ENCODE peak calls at places on chromosome 3, in four cellular contexts. V is lower lobe of right lung, B is fibroblast of lung, S is HL-60. Y is an unnamed sample.
A peak's percentile ranks its signal among the peaks of the same experiment; 100 is the strongest.

GRCh38 chr3:57961828-57962447 is 46.3 kb upstream of the FLNB start:
- DNase-seq in V (no peak), B (peak; percentile 62), S (no peak), Y (no peak)

GRCh38 chr3:48428863-48429415 is 947 bp downstream of the PLXNB1 start:
- DNase-seq in V (peak; percentile 53), B (peak; percentile 31), S (no peak), Y (no peak)

GRCh38 chr3:185335799-185336198 is 27.1 kb upstream of the MAP3K13 start:
- DNase-seq in V (no peak), B (no peak), S (no peak), Y (no peak)

GRCh38 chr3:46708401-46709146 is 7.4 kb downstream of the TMIE start:
- DNase-seq in V (peak; percentile 34), B (no peak), S (no peak), Y (no peak)

GRCh38 chr3:102114264-102114979 is 265.1 kb downstream of the NFKBIZ start:
- DNase-seq in V (no peak), B (no peak), S (no peak), Y (no peak)

GRCh38 chr3:20310629-20311028 is 124.6 kb upstream of the SGO1 start:
- DNase-seq in V (no peak), B (no peak), S (no peak), Y (no peak)

GRCh38 chr3:177827517-177828249 is 630.4 kb upstream of the TBL1XR1 start:
- DNase-seq in V (no peak), B (peak; percentile 86), S (no peak), Y (no peak)

GRCh38 chr3:125143538-125143937 is 69.0 kb downstream of the SLC12A8 start:
- DNase-seq in V (no peak), B (no peak), S (no peak), Y (no peak)

GRCh38 chr3:124258057-124258500 is 266.2 kb upstream of the ROPN1 start:
- DNase-seq in V (no peak), B (peak; percentile 48), S (no peak), Y (no peak)

GRCh38 chr3:101509276-101509675 is 3.7 kb downstream of the SENP7 start:
- DNase-seq in V (no peak), B (no peak), S (no peak), Y (no peak)

GRCh38 chr3:19934098-19934566 is at the start of gene EFHB:
- DNase-seq in V (peak; percentile 71), B (peak; percentile 11), S (no peak), Y (no peak)

GRCh38 chr3:152213086-152213674 is 55.5 kb upstream of the MBNL1 start:
- DNase-seq in V (no peak), B (no peak), S (no peak), Y (no peak)

GRCh38 chr3:145243875-145244274 is 917.1 kb downstream of the PLOD2 start:
- DNase-seq in V (no peak), B (peak; percentile 92), S (no peak), Y (no peak)

GRCh38 chr3:12822725-12823373 is 18.5 kb downstream of the RPL32 start:
- DNase-seq in V (no peak), B (peak; percentile 54), S (no peak), Y (no peak)
- TF ChIP-seq CTCF in V (no peak), B (peak; percentile 28), S (peak; percentile 15), Y (peak; percentile 42)

GRCh38 chr3:170909129-170909903 is 879 bp upstream of the EIF5A2 start:
- DNase-seq in V (no peak), B (peak; percentile 88), S (no peak), Y (no peak)
- H3K4me3 ChIP-seq in V (peak overlapping the region; percentile 71), B (no peak overlapping the region), S (no peak overlapping the region), Y (no peak overlapping the region)

GRCh38 chr3:171458857-171459129 is 1.4 kb downstream of the TNIK start:
- DNase-seq in V (no peak), B (no peak), S (no peak), Y (no peak)

GRCh38 chr3:171461087-171461917 is 1.1 kb upstream of the TNIK start:
- DNase-seq in V (no peak), B (peak; percentile 23), S (no peak), Y (no peak)

GRCh38 chr3:171459130-171459941 is 869 bp downstream of the TNIK start:
- DNase-seq in V (peak; percentile 59), B (peak; percentile 48), S (no peak), Y (no peak)

GRCh38 chr3:171459942-171460225 is 321 bp downstream of the TNIK start:
- DNase-seq in V (no peak), B (no peak), S (no peak), Y (no peak)

DNA sequence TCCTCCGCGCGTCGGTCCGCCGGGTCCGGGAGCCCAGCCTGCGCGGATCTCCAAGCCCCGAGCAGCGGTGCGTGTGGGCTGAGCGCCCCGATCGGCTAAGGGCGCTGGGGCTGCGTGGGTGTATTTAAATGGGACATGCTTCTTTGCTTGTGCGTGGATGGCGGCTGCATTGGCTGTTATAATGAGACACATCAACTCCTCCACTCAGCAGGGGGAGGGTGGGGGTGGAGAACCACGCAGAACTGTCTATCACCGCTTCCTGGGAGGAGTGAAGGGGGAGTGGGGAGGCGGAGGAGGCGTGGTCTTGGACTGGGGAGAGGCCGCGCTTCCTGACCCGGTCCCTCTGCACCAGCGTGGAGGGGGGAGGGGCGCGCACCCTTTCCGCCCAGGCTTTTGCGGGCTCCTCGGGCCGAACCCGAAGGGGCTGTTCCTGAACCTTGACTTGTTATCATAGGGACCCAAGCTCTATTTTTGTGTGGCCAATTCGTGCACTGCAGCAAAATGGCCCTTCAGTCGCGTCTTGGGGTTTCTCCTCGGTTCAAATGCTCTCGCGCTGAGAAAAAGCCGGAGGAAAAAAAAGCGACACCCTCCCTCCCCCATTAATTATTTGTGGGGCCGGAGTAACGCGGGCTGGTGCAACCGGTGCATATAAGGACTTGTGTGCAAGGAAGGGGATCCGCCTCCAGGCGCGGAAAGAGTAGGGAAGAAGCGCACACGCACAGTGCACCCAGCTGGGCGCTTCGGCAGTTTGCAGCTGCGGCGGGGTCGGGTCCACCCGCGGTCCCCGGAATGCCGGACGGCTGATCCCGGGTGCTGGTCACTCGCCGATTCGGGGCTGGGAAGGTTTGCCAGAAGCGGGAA is at the start of gene TNIK:
- DNase-seq in V (peak; percentile 95), B (peak; percentile 88), S (peak; percentile 49), Y (peak; percentile 95)
- TF ChIP-seq CTCF in V (peak; percentile 17), B (peak; percentile 11), S (no peak), Y (peak; percentile 59)

GRCh38 chr3:72628065-72628464 is 220.2 kb downstream of the SHQ1 start:
- DNase-seq in V (no peak), B (no peak), S (no peak), Y (no peak)

GRCh38 chr3:72629191-72629611 is 219.0 kb downstream of the SHQ1 start:
- DNase-seq in V (no peak), B (no peak), S (peak; percentile 67), Y (peak; percentile 15)

GRCh38 chr3:72627276-72627675 is 221.0 kb downstream of the SHQ1 start:
- DNase-seq in V (no peak), B (no peak), S (no peak), Y (no peak)

GRCh38 chr3:72624656-72625055 is 223.6 kb downstream of the SHQ1 start:
- DNase-seq in V (no peak), B (no peak), S (no peak), Y (no peak)

DNA sequence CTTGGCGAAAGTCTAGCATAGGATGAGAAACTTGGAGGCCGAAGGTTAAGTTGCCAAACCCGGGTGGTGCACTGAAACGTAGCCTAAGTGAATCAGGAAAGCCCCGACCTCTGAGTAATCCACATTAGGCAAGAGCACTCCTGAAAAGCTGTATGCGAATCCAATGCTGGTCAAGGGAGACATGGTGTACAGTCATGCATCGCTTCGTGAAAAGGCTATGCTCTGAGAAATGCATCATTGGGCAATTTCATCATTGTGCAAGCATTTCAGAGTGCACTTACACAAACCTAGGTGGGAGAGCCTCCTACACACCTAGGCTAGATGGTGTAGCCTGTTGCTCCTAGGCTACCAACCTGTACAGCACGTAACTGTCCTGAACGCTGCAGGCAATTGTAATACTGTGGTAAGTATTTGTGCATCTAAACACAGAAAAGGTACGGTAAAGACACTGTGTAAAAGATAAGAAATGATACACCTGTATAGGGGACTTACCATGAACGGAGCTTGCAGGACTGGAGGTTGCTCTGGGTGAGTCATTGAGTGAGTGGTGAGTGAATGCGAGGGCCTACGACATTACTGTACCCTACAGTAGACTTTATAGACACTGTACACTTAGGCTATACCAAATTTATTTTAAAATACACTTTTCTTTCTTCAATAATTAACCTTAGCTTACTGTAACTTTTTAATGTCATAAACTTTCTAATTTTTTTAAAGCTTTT is 222.5 kb downstream of the SHQ1 start:
- DNase-seq in V (no peak), B (peak; percentile 27), S (peak; percentile 87), Y (no peak)
- H3K4me3 ChIP-seq in V (no peak overlapping the region), B (no peak overlapping the region), S (no peak overlapping the region), Y (no peak overlapping the region)

GRCh38 chr3:17687585-17687984 is 54.8 kb downstream of the TBC1D5 start:
- DNase-seq in V (no peak), B (no peak), S (no peak), Y (no peak)

DNA sequence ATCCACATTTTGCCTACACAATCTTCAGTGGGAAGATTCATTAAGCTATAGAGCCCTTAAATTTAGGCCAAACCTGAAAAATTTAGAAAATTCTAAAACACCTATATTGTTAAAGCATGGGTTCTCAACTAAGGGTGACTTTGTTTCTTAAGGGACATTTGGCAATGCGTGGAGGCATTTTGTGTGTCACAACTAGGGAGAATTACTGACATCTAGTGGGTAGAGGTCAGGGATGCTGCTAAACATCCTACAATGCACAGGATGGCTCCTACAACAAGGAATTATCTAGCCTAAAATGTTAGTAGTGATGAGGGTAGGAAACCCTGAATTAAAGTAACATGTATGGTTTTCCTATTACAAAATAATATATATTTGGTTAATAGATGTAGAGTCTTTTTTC is 55.8 kb downstream of the TBC1D5 start:
- DNase-seq in V (no peak), B (peak; percentile 15), S (no peak), Y (no peak)
- TF ChIP-seq CTCF in V (peak; percentile 10), B (no peak), S (no peak), Y (peak; percentile 17)

GRCh38 chr3:183244981-183245476 is 8.0 kb upstream of the B3GNT5 start:
- DNase-seq in V (no peak), B (no peak), S (no peak), Y (no peak)
- H3K4me3 ChIP-seq in V (no peak overlapping the region), B (no peak overlapping the region), S (no peak overlapping the region), Y (no peak overlapping the region)

GRCh38 chr3:11530153-11530721 is 113.5 kb downstream of the VGLL4 start:
- DNase-seq in V (no peak), B (peak; percentile 97), S (no peak), Y (no peak)
- TF ChIP-seq CTCF in V (no peak), B (no peak), S (no peak), Y (no peak)

GRCh38 chr3:194313642-194314430 is 37.3 kb downstream of the CPN2 start:
- DNase-seq in V (no peak), B (peak; percentile 41), S (no peak), Y (no peak)

GRCh38 chr3:194312743-194313281 is 38.3 kb downstream of the CPN2 start:
- DNase-seq in V (no peak), B (peak; percentile 53), S (no peak), Y (no peak)

GRCh38 chr3:194315965-194316361 is 35.2 kb downstream of the CPN2 start:
- DNase-seq in V (no peak), B (no peak), S (no peak), Y (no peak)

GRCh38 chr3:194315088-194315964 is 35.8 kb downstream of the CPN2 start:
- DNase-seq in V (peak; percentile 88), B (peak; percentile 76), S (no peak), Y (no peak)

DNA sequence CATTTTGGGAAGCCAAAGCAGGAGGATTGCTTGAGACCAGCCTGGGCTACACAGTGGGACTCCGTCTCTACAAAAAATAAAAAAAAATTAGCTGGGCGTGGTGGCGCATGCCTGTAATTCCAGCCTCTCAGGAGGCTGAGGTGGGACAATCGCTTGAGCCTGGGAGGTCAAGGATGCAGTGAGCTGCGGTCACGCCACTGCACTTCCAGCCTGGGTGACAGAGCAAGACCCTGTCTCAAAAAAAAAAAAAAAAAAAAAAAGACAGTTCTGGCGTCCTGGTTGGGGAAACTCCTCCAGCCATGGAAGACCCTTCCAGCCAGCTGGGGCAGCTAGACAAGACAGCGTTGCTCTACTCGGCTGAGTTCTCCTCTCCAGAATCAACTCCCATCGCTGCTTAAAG is 36.5 kb downstream of the CPN2 start:
- DNase-seq in V (no peak), B (no peak), S (no peak), Y (no peak)
- H3K4me3 ChIP-seq in V (no peak overlapping the region), B (no peak overlapping the region), S (no peak overlapping the region), Y (peak overlapping the region; percentile 44)

Y was measured in GM12864.